ENCODE peak calls at places on chromosomes 4 and X, in four cellular contexts. I, O, L and C are unnamed samples.

GRCh38 chr4:83454626-83455025 is 997 bp downstream of the HELQ start:
- DNase-seq in I (no peak), O (no peak), L (no peak), C (no peak)

GRCh38 chr4:57342406-57342805 is 232.2 kb upstream of the IGFBP7 start:
- DNase-seq in I (no peak), O (no peak), L (no peak), C (no peak)

GRCh38 chr4:336099-336892 is 1.3 kb upstream of the ZNF141 start:
- DNase-seq in I (no peak), O (no peak), L (peak), C (no peak)

GRCh38 chrX:24782011-24782410 is 88.3 kb downstream of the POLA1 start:
- DNase-seq in I (no peak), O (no peak), L (no peak), C (no peak)

GRCh38 chrX:129737921-129738320 is 858 bp upstream of the XPNPEP2 start:
- DNase-seq in I (no peak), O (no peak), L (no peak), C (no peak)

GRCh38 chr4:153223418-153223792 is 19.2 kb downstream of the TRIM2 start:
- DNase-seq in I (no peak), O (no peak), L (no peak), C (no peak)

GRCh38 chr4:152485726-152486276 is 50.1 kb downstream of the FBXW7 start:
- DNase-seq in I (peak), O (peak), L (no peak), C (no peak)

GRCh38 chrX:27660878-27661277 is 70.7 kb downstream of the DCAF8L2 start:
- DNase-seq in I (no peak), O (no peak), L (no peak), C (no peak)

GRCh38 chr4:4860803-4861591 is 1.5 kb downstream of the MSX1 start:
- DNase-seq in I (no peak), O (peak), L (peak), C (no peak)

GRCh38 chrX:51608071-51608470 is 10.6 kb downstream of the CENPVL3 start:
- DNase-seq in I (no peak), O (no peak), L (no peak), C (no peak)

GRCh38 chrX:41303013-41303412 is 30.9 kb upstream of the DDX3X start:
- DNase-seq in I (no peak), O (no peak), L (no peak), C (no peak)

GRCh38 chr4:139208404-139208945 is 31.5 kb upstream of the ELF2 start:
- DNase-seq in I (no peak), O (peak), L (no peak), C (no peak)

GRCh38 chr4:68162196-68162595 is 32.5 kb upstream of the TMPRSS11F start:
- DNase-seq in I (no peak), O (no peak), L (no peak), C (no peak)

GRCh38 chr4:174461438-174462106 is 60.7 kb downstream of the HPGD start:
- DNase-seq in I (no peak), O (peak), L (no peak), C (no peak)

GRCh38 chr4:112589207-112589606 is 47.5 kb downstream of the ZGRF1 start:
- DNase-seq in I (no peak), O (peak), L (no peak), C (no peak)

GRCh38 chrX:120457766-120458180 is 11.3 kb downstream of the LAMP2 start:
- DNase-seq in I (peak), O (no peak), L (no peak), C (no peak)

GRCh38 chr4:90943311-90943710 is 816.1 kb downstream of the CCSER1 start:
- DNase-seq in I (no peak), O (no peak), L (no peak), C (no peak)

GRCh38 chrX:37854748-37855147 is 7.4 kb upstream of the DYNLT3 start:
- DNase-seq in I (no peak), O (no peak), L (no peak), C (no peak)

GRCh38 chr4:102263024-102263787 is 82.1 kb downstream of the SLC39A8 start:
- DNase-seq in I (no peak), O (peak), L (no peak), C (no peak)

GRCh38 chr4:6467600-6467999 is 4.8 kb downstream of the PPP2R2C start:
- DNase-seq in I (no peak), O (no peak), L (peak), C (no peak)

GRCh38 chr4:53021709-53022108 is 159.6 kb downstream of the RASL11B start:
- DNase-seq in I (no peak), O (no peak), L (no peak), C (no peak)

GRCh38 chr4:53022162-53023100 is 160.3 kb downstream of the RASL11B start:
- DNase-seq in I (no peak), O (no peak), L (no peak), C (no peak)

GRCh38 chr4:53023640-53024299 is 161.7 kb downstream of the RASL11B start:
- DNase-seq in I (no peak), O (no peak), L (no peak), C (no peak)

DNA sequence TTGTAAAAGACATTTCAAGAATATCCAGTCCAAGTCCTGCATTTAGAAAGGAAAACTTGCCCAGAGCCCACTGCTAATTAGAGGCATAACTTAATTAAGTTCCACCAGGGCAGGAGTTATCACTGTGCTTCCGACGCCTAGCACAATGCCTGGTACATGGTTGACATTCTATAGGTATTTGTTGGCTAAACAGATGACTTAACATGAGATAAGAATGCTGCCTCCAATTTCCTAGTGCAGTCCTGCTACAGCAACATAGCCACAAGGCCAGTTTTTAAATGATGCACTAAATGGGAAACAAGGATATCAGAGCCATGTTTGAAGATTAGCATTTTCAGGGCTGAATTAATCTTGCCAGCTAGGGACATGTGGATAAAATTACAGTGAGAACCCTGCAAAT is 164.1 kb downstream of the RASL11B start:
- DNase-seq in I (no peak), O (no peak), L (no peak), C (no peak)
- H3K9ac ChIP-seq in I (no peak), O (no peak), L (no peak), C (no peak)

GRCh38 chr4:39977489-39978377 is at the start of gene PDS5A:
- DNase-seq in I (peak), O (peak), L (peak), C (peak)

GRCh38 chr4:39976945-39977488 is 694 bp downstream of the PDS5A start:
- DNase-seq in I (no peak), O (no peak), L (no peak), C (no peak)

GRCh38 chr4:39976141-39976944 is 1.4 kb downstream of the PDS5A start:
- DNase-seq in I (no peak), O (peak), L (peak), C (peak)

GRCh38 chr4:39978378-39978775 is 666 bp upstream of the PDS5A start:
- DNase-seq in I (no peak), O (no peak), L (no peak), C (no peak)

GRCh38 chr4:39978904-39979303 is 1.2 kb upstream of the PDS5A start:
- DNase-seq in I (no peak), O (no peak), L (no peak), C (no peak)
- TF ChIP-seq SUZ12 in I (no peak), O (no peak), L (no peak), C (no peak)

DNA sequence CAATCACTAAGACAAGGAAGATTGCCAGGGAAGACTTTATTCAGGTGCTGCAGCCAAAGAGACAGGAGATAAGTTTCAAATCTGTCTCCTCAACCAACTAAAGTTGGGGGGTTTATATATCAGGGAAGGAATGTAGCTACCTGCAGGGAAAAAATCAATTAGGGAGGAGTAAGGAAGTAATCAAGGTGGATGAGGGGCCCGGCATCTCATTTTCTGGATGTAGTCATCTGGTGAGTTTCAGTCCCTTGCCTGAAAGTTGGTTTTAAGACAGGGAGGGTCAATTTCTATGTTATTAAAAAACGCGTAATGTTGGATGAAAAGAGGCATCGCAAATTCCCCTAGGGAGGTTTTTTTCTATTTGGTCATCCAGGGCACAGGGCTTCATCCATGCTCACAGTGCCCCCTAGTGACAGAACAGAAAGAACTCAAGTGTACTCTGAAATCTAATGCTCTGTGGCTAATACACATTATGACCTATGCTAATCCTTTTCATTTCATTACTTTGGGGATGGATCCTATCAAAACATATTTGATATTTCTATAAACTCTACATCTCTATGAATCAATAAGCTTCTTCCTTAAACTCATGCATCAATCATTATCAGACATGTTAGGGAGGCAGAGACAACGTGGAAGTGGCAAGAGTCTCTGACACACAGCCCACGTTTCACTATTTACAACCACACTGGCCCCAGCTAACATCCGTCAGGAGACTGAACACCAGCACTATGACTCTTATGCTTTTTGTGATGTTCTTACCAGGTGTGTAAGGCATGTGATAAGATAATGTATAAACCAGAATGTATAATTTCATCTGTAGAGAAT is 1577.0 kb upstream of the TENM3 start:
- DNase-seq in I (no peak), O (peak), L (no peak), C (peak)
- H3K9ac ChIP-seq in I (no peak), O (no peak), L (no peak), C (no peak)

GRCh38 chr4:73709461-73710033 is 30.8 kb upstream of the CXCL8 start:
- DNase-seq in I (no peak), O (no peak), L (no peak), C (no peak)

GRCh38 chr4:73706811-73707210 is 33.6 kb upstream of the CXCL8 start:
- DNase-seq in I (no peak), O (no peak), L (no peak), C (no peak)

GRCh38 chr4:73707269-73707875 is 33.0 kb upstream of the CXCL8 start:
- DNase-seq in I (no peak), O (no peak), L (no peak), C (no peak)

GRCh38 chr4:73705721-73706120 is 34.6 kb upstream of the CXCL8 start:
- DNase-seq in I (no peak), O (no peak), L (no peak), C (no peak)

DNA sequence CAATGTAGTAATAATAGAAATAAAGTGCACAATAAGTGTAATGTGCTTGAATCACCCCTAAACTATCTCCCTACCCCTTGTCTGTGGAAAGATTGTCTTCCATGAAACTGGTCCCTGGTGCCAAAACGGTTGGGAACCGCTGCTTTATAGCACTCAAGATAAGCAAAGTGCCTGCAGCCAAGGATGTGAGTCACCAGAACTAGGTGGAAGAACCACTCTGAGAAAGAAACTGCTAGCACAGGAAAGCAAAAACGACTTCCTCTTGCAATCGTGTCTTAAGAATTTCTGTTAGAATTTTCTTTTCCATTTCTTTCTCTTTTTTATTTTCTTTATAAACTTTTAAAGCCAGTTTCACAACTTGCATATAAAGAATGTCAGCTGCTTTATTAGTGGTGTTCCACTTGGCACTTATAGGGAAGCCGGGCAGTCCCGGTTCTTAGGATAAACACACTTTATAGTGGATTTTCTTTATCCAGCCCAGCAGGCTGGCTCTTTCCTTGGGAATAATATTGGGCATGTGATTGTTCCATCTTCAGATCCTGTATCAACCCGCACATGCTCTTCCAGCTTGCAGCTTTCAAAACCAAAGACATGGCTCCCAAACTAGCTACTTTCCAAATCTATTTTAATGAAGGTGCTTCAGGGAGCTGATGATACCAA is 32.3 kb upstream of the CXCL8 start:
- DNase-seq in I (no peak), O (no peak), L (no peak), C (no peak)
- TF ChIP-seq SUZ12 in I (no peak), O (no peak), L (no peak), C (no peak)

GRCh38 chr4:86508436-86508835 is 85.7 kb upstream of the PTPN13 start:
- DNase-seq in I (no peak), O (no peak), L (no peak), C (no peak)

GRCh38 chr4:86511590-86511989 is 82.5 kb upstream of the PTPN13 start:
- DNase-seq in I (no peak), O (no peak), L (no peak), C (no peak)

GRCh38 chr4:86512631-86513030 is 81.5 kb upstream of the PTPN13 start:
- DNase-seq in I (no peak), O (no peak), L (no peak), C (no peak)
- H3K9ac ChIP-seq in I (no peak), O (no peak), L (no peak), C (no peak)

GRCh38 chr4:150072471-150072870 is 5.8 kb upstream of the DCLK2 start:
- DNase-seq in I (no peak), O (no peak), L (no peak), C (no peak)
- TF ChIP-seq SUZ12 in I (no peak), O (no peak), L (no peak), C (no peak)

DNA sequence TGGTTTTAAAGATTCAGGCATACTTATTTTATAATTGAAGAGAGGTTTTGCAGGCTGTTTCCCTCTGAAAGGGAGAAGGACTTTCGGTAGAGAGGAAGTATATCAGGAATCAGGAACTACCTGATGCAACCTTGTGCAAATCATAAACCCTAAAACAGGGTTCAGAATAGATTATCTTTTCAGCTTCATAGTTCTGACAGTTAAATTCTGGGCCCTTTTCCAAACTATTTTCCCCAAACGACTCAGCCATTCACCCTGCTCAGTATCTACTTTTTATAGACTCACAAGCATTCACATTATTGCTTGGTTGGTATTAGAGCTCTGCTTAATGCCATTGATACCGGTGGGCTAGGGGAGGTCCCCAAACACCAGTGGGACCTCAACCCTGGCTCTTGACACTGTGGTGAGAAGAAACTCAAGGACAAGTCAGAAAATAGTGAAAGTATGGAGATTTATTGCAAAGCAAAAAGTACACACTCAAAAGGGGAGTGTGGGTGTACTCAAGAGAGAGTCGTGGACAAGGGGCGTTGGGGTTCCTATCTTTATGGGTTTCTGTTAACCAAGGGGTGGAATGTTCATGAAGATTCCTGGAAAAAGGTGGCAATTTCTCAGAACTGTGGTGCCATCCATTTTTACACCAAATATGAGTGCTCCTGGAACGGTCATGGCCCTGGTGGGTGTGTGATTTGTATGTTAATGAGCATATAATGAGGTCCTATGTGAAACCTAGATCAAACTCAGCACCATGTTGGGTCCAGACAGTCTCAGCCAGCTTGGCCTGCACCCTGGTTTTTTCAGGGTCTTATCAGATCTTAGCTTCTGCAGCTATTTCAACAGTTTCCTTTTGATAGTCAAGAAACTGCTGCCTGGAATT is 238.3 kb downstream of the DCLK2 start:
- DNase-seq in I (no peak), O (no peak), L (no peak), C (no peak)
- H3K9ac ChIP-seq in I (no peak), O (no peak), L (no peak), C (no peak)

GRCh38 chr4:182144621-182145359 is 98.4 kb upstream of the TENM3 start:
- DNase-seq in I (no peak), O (no peak), L (peak), C (no peak)

GRCh38 chr4:182145360-182145905 is 97.8 kb upstream of the TENM3 start:
- DNase-seq in I (no peak), O (no peak), L (no peak), C (no peak)

GRCh38 chr4:182143086-182143821 is 99.9 kb upstream of the TENM3 start:
- DNase-seq in I (no peak), O (no peak), L (no peak), C (no peak)

GRCh38 chr4:182142146-182143085 is 100.8 kb upstream of the TENM3 start:
- DNase-seq in I (no peak), O (no peak), L (peak), C (no peak)

GRCh38 chr4:182143822-182144620 is 99.2 kb upstream of the TENM3 start:
- DNase-seq in I (no peak), O (no peak), L (peak), C (no peak)
- TF ChIP-seq SUZ12 in I (peak), O (no peak), L (no peak), C (no peak)

GRCh38 chrX:63656871-63657580 is 128.0 kb downstream of the ARHGEF9 start:
- DNase-seq in I (no peak), O (no peak), L (no peak), C (no peak)
- H3K9ac ChIP-seq in I (no peak), O (no peak), L (no peak), C (no peak)

DNA sequence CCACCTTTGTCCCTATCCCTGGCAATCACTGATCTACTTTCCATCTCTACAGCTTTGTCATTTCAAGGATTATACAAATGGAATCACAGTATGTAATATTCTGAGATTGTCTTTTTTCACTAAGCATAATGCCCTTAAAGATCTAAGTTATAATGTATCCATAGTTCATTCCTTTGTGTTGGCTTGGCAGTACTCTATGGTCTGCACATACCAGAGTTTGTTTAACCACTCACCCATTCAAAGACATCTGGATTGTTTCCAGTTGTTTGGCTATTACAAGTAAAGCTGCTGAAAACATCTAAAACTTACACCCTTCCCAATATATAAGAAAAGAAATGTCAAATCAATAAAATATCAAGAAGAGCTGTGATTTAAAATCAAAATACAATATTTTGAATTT is 26.0 kb upstream of the AWAT1 start:
- DNase-seq in I (no peak), O (no peak), L (no peak), C (no peak)
- TF ChIP-seq SUZ12 in I (no peak), O (no peak), L (no peak), C (no peak)